ENCODE peak calls at places on chromosomes 6 and 20, in four cellular contexts. One of them, this sample, is unnamed.

GRCh38 chr6:122652431-122652830 is 42.2 kb downstream of the PKIB start:
- DNase-seq in H1: no peak
- DNase-seq in GM12878: no peak
- DNase-seq in HepG2: peak; percentile 31
- DNase-seq in this sample: no peak

GRCh38 chr20:4138056-4138455 is 122.7 kb upstream of the RNF24 start:
- DNase-seq in HepG2: peak; percentile 67
- DNase-seq in GM12878: no peak
- DNase-seq in H1: no peak
- DNase-seq in this sample: no peak

GRCh38 chr20:63169731-63170130 is 46.2 kb downstream of the YTHDF1 start:
- DNase-seq in HepG2: no peak
- DNase-seq in GM12878: no peak
- DNase-seq in H1: no peak
- DNase-seq in this sample: no peak

GRCh38 chr6:140203611-140204553 is 829.4 kb upstream of the CITED2 start:
- DNase-seq in H1: no peak
- DNase-seq in GM12878: no peak
- DNase-seq in HepG2: no peak
- DNase-seq in this sample: no peak

GRCh38 chr20:57432874-57433491 is 41.8 kb downstream of the RBM38 start:
- DNase-seq in GM12878: peak; percentile 76
- DNase-seq in H1: no peak
- DNase-seq in HepG2: no peak
- DNase-seq in this sample: no peak

GRCh38 chr6:120282005-120282404 is 932.4 kb upstream of the MAN1A1 start:
- DNase-seq in H1: no peak
- DNase-seq in HepG2: no peak
- DNase-seq in GM12878: no peak
- DNase-seq in this sample: no peak

GRCh38 chr20:5863040-5863811 is 87.1 kb downstream of the TRMT6 start:
- DNase-seq in H1: no peak
- DNase-seq in GM12878: no peak
- DNase-seq in HepG2: no peak
- DNase-seq in this sample: no peak

GRCh38 chr6:7257521-7258230 is 55.3 kb downstream of the SSR1 start:
- DNase-seq in H1: no peak
- DNase-seq in GM12878: no peak
- DNase-seq in HepG2: no peak
- DNase-seq in this sample: no peak

GRCh38 chr20:45300961-45301360 is 5.7 kb upstream of the RBPJL start:
- DNase-seq in H1: peak; percentile 79
- DNase-seq in GM12878: no peak
- DNase-seq in HepG2: peak; percentile 56
- DNase-seq in this sample: peak; percentile 74

GRCh38 chr20:31716818-31717477 is 5.7 kb downstream of the BCL2L1 start:
- DNase-seq in GM12878: no peak
- DNase-seq in HepG2: no peak
- DNase-seq in H1: no peak
- DNase-seq in this sample: no peak

GRCh38 chr6:151098166-151098565 is 141.6 kb upstream of the AKAP12 start:
- DNase-seq in GM12878: no peak
- DNase-seq in H1: no peak
- DNase-seq in HepG2: no peak
- DNase-seq in this sample: no peak

GRCh38 chr6:152636675-152637421 is at the start of gene SYNE1:
- DNase-seq in H1: peak; percentile 72
- DNase-seq in HepG2: no peak
- DNase-seq in GM12878: no peak
- DNase-seq in this sample: no peak

GRCh38 chr6:22888147-22888831 is 318.9 kb downstream of the HDGFL1 start:
- DNase-seq in HepG2: no peak
- DNase-seq in H1: no peak
- DNase-seq in GM12878: no peak
- DNase-seq in this sample: no peak

GRCh38 chr6:125866433-125866832 is 75.7 kb downstream of the NCOA7 start:
- DNase-seq in GM12878: no peak
- DNase-seq in H1: no peak
- DNase-seq in HepG2: no peak
- DNase-seq in this sample: no peak

GRCh38 chr6:15519681-15520080 is 143.1 kb downstream of the DTNBP1 start:
- DNase-seq in GM12878: no peak
- DNase-seq in H1: no peak
- DNase-seq in HepG2: no peak
- DNase-seq in this sample: no peak

GRCh38 chr6:130035211-130035610 is 16.8 kb downstream of the L3MBTL3 start:
- DNase-seq in GM12878: no peak
- DNase-seq in HepG2: no peak
- DNase-seq in H1: no peak
- DNase-seq in this sample: no peak

GRCh38 chr20:31472395-31473330 is 2.3 kb downstream of the DEFB124 start:
- DNase-seq in GM12878: no peak
- DNase-seq in HepG2: no peak
- DNase-seq in H1: no peak
- DNase-seq in this sample: no peak

GRCh38 chr20:52340036-52340634 is 148.6 kb upstream of the ZFP64 start:
- DNase-seq in GM12878: no peak
- DNase-seq in H1: no peak
- DNase-seq in HepG2: peak; percentile 54
- DNase-seq in this sample: no peak

GRCh38 chr20:58870293-58871014 is 17.9 kb downstream of the GNAS start:
- DNase-seq in HepG2: peak; percentile 70
- DNase-seq in H1: peak; percentile 87
- DNase-seq in GM12878: no peak
- DNase-seq in this sample: no peak

GRCh38 chr6:48641544-48641943 is 530.5 kb upstream of the PTCHD4 start:
- DNase-seq in HepG2: no peak
- DNase-seq in GM12878: no peak
- DNase-seq in H1: no peak
- DNase-seq in this sample: no peak

GRCh38 chr6:84150680-84151079 is 76.8 kb downstream of the CEP162 start:
- DNase-seq in HepG2: no peak
- DNase-seq in GM12878: no peak
- DNase-seq in H1: no peak
- DNase-seq in this sample: no peak

GRCh38 chr6:111950661-111951426 is 77.6 kb upstream of the FYN start:
- DNase-seq in HepG2: no peak
- DNase-seq in GM12878: no peak
- DNase-seq in H1: no peak
- DNase-seq in this sample: no peak

GRCh38 chr6:3309391-3310050 is 50.8 kb downstream of the PSMG4 start:
- DNase-seq in H1: no peak
- DNase-seq in GM12878: no peak
- DNase-seq in HepG2: no peak
- DNase-seq in this sample: no peak

GRCh38 chr20:42857446-42857845 is 332.3 kb downstream of the PTPRT start:
- DNase-seq in HepG2: no peak
- DNase-seq in H1: no peak
- DNase-seq in GM12878: no peak
- DNase-seq in this sample: no peak

GRCh38 chr6:12291083-12291784 is 1.1 kb downstream of the EDN1 start:
- DNase-seq in GM12878: no peak
- DNase-seq in H1: no peak
- DNase-seq in HepG2: no peak
- DNase-seq in this sample: no peak

GRCh38 chr6:11692451-11693376 is 85.9 kb downstream of the ADTRP start:
- DNase-seq in HepG2: no peak
- DNase-seq in GM12878: no peak
- DNase-seq in H1: no peak
- DNase-seq in this sample: no peak

GRCh38 chr6:82862543-82862942 is 203.1 kb downstream of the UBE3D start:
- DNase-seq in HepG2: no peak
- DNase-seq in GM12878: no peak
- DNase-seq in H1: no peak
- DNase-seq in this sample: no peak

GRCh38 chr6:47267301-47267700 is 42.4 kb downstream of the TNFRSF21 start:
- DNase-seq in H1: no peak
- DNase-seq in GM12878: no peak
- DNase-seq in HepG2: no peak
- DNase-seq in this sample: no peak

GRCh38 chr20:44646023-44646640 is 5.4 kb downstream of the ADA start:
- DNase-seq in GM12878: peak; percentile 90
- DNase-seq in H1: no peak
- DNase-seq in HepG2: no peak
- DNase-seq in this sample: no peak

GRCh38 chr20:24470031-24470781 is 777 bp downstream of the SYNDIG1 start:
- DNase-seq in H1: peak; percentile 82
- DNase-seq in GM12878: no peak
- DNase-seq in HepG2: no peak
- DNase-seq in this sample: no peak

GRCh38 chr20:44706371-44707258 is 8.6 kb upstream of the CCN5 start:
- DNase-seq in GM12878: no peak
- DNase-seq in HepG2: no peak
- DNase-seq in H1: no peak
- DNase-seq in this sample: no peak

GRCh38 chr6:131807644-131808459 is at the start of gene ENPP1:
- DNase-seq in H1: peak; percentile 83
- DNase-seq in HepG2: peak; percentile 71
- DNase-seq in GM12878: no peak
- DNase-seq in this sample: peak; percentile 38

GRCh38 chr6:92468066-92468465 is 951.3 kb downstream of the EPHA7 start:
- DNase-seq in HepG2: no peak
- DNase-seq in H1: no peak
- DNase-seq in GM12878: no peak
- DNase-seq in this sample: no peak

GRCh38 chr6:3571836-3572235 is 115.0 kb upstream of the SLC22A23 start:
- DNase-seq in GM12878: no peak
- DNase-seq in H1: no peak
- DNase-seq in HepG2: no peak
- DNase-seq in this sample: no peak

GRCh38 chr6:149319413-149319812 is 1.9 kb downstream of the TAB2 start:
- DNase-seq in H1: no peak
- DNase-seq in GM12878: no peak
- DNase-seq in HepG2: no peak
- DNase-seq in this sample: no peak
- H3K4me1 ChIP-seq in H1: peaks cover 3% of the 10 kb centered on the region
- H3K4me1 ChIP-seq in GM12878: peaks cover 10% of the 10 kb centered on the region
- H3K4me1 ChIP-seq in HepG2: peaks cover 36% of the 10 kb centered on the region
- H3K4me1 ChIP-seq in this sample: no peaks in the 10 kb centered on the region

GRCh38 chr20:37827605-37828004 is 75.3 kb upstream of the VSTM2L start:
- DNase-seq in HepG2: no peak
- DNase-seq in H1: no peak
- DNase-seq in GM12878: no peak
- DNase-seq in this sample: no peak

GRCh38 chr20:37823276-37823980 is 79.5 kb upstream of the VSTM2L start:
- DNase-seq in GM12878: no peak
- DNase-seq in H1: no peak
- DNase-seq in HepG2: no peak
- DNase-seq in this sample: no peak

GRCh38 chr20:37833172-37833915 is 69.6 kb upstream of the VSTM2L start:
- DNase-seq in GM12878: no peak
- DNase-seq in H1: no peak
- DNase-seq in HepG2: no peak
- DNase-seq in this sample: no peak

GRCh38 chr20:37828584-37829527 is 74.1 kb upstream of the VSTM2L start:
- DNase-seq in GM12878: no peak
- DNase-seq in HepG2: no peak
- DNase-seq in H1: no peak
- DNase-seq in this sample: no peak
- TF ChIP-seq SUZ12 in GM12878: no peak
- TF ChIP-seq SUZ12 in HepG2: no peak
- TF ChIP-seq SUZ12 in H1: no peak
- TF ChIP-seq SUZ12 in this sample: no peak

GRCh38 chr6:106085687-106085983 is 501 bp upstream of the PRDM1 start:
- DNase-seq in H1: no peak
- DNase-seq in HepG2: no peak
- DNase-seq in GM12878: no peak
- DNase-seq in this sample: no peak

GRCh38 chr6:106084973-106085686 is 1.0 kb upstream of the PRDM1 start:
- DNase-seq in GM12878: no peak
- DNase-seq in H1: no peak
- DNase-seq in HepG2: no peak
- DNase-seq in this sample: no peak

GRCh38 chr6:106084106-106084963 is 1.8 kb upstream of the PRDM1 start:
- DNase-seq in HepG2: peak; percentile 7
- DNase-seq in GM12878: peak; percentile 84
- DNase-seq in H1: peak; percentile 64
- DNase-seq in this sample: peak; percentile 28

GRCh38 chr6:106087548-106088325 is 1.6 kb downstream of the PRDM1 start:
- DNase-seq in H1: no peak
- DNase-seq in GM12878: no peak
- DNase-seq in HepG2: no peak
- DNase-seq in this sample: peak; percentile 36

DNA sequence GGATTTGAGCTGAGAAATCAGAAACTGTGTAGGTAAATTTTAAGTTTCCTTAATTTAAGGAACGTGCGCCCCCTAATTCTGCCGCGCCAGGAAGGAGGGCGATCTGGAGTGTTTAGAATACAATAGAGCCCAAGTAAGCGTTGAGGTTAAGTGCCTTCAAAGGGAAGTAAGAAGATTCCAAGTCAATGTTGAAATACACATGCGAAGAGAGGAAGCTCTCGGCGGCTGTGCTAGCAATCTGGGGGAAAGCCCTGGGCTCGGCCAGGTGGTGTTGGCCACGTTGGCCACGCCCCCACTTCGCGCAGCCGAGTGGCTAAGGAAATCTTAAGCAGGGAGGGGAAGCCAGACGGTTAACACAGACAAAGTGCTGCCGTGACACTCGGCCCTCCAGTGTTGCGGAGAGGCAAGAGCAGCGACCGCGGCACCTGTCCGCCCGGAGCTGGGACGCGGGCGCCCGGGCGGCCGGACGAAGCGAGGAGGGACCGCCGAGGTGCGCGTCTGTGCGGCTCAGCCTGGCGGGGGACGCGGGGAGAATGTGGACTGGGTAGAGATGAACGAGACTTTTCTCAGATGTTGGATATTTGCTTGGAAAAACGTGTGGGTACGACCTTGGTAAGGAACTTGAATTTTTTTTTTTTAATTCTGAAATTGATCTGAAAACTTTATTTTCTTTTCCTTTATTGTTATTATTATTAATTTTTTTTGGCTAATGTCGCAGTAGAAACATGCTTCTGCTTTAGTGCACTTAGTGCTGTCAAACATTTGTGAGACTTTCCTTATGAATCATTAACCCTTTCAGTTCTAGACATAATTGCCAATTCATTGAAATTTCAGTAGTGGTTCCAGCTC is at the start of gene PRDM1:
- DNase-seq in GM12878: peak; percentile 78
- DNase-seq in H1: peak; percentile 82
- DNase-seq in HepG2: no peak
- DNase-seq in this sample: peak; percentile 33
- H3K4me1 ChIP-seq in GM12878: peaks cover 23% of the 10 kb centered on the region
- H3K4me1 ChIP-seq in H1: peaks cover 9% of the 10 kb centered on the region
- H3K4me1 ChIP-seq in HepG2: peaks cover 10% of the 10 kb centered on the region
- H3K4me1 ChIP-seq in this sample: peaks cover 3% of the 10 kb centered on the region

DNA sequence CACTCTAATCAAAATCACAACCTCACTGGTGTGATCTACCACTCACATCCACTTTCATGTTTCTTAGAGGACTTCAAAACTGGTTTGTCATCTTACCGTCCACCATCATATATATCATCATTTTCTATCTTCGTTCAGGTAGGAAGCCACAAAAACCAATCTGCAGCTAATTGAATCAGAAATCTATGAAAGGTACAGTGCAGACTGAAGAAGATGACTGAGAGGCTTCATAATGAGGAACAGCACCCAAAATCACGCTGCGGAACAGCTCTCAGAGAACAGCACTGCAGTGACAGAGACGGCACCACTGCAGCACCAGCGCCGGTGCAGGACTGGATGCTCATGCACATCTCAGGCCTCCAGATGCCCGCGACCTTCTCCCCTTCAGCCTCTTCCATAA is 13.0 kb downstream of the GMDS start:
- DNase-seq in HepG2: no peak
- DNase-seq in GM12878: no peak
- DNase-seq in H1: no peak
- DNase-seq in this sample: no peak
- TF ChIP-seq SUZ12 in HepG2: no peak
- TF ChIP-seq SUZ12 in GM12878: no peak
- TF ChIP-seq SUZ12 in H1: no peak
- TF ChIP-seq SUZ12 in this sample: no peak